ENCODE peak calls at places on chromosomes 7 and 10, in six cellular contexts. E is iPS DF 6.9, W is tibial artery, Y is bronchial epithelial cell, O is mammary epithelial cell, S is foreskin fibroblast. H is an unnamed sample.

GRCh38 chr7:121755818-121756501 is 117.0 kb upstream of the PTPRZ1 start:
- DNase-seq in E (no peak), W (no peak), Y (no peak), O (no peak), S (no peak), H (no peak)

GRCh38 chr7:151631149-151631967 is 111.7 kb upstream of the RHEB start:
- DNase-seq in E (no peak), W (no peak), Y (peak), O (peak), S (peak), H (no peak)

GRCh38 chr7:81244213-81244612 is 325.4 kb upstream of the SEMA3C start:
- DNase-seq in E (no peak), W (no peak), Y (peak), O (no peak), S (peak), H (no peak)

GRCh38 chr10:103884681-103885139 is 29.3 kb upstream of the SH3PXD2A start:
- DNase-seq in E (peak), W (no peak), Y (peak), O (peak), S (peak), H (no peak)

GRCh38 chr7:79046061-79046460 is 407.4 kb downstream of the MAGI2 start:
- DNase-seq in E (no peak), W (no peak), Y (no peak), O (no peak), S (no peak), H (no peak)

GRCh38 chr7:40199076-40199802 is 64.4 kb downstream of the SUGCT start:
- DNase-seq in E (no peak), W (no peak), Y (peak), O (peak), S (peak), H (peak)

GRCh38 chr7:38147005-38147404 is 31.0 kb upstream of the STARD3NL start:
- DNase-seq in E (no peak), W (no peak), Y (peak), O (peak), S (no peak), H (no peak)

GRCh38 chr7:84697506-84697905 is 489.4 kb downstream of the SEMA3D start:
- DNase-seq in E (no peak), W (no peak), Y (peak), O (peak), S (peak), H (peak)

GRCh38 chr7:45211958-45212357 is 54.4 kb downstream of the RAMP3 start:
- DNase-seq in E (no peak), W (no peak), Y (no peak), O (no peak), S (no peak), H (no peak)

GRCh38 chr10:115167716-115168115 is 74.6 kb downstream of the ATRNL1 start:
- DNase-seq in E (no peak), W (no peak), Y (no peak), O (peak), S (no peak), H (no peak)

GRCh38 chr10:75401569-75402485 is at the start of gene ZNF503:
- DNase-seq in E (no peak), W (peak), Y (peak), O (peak), S (peak), H (peak)

GRCh38 chr7:143391462-143392404 is 10.6 kb downstream of the ZYX start:
- DNase-seq in E (no peak), W (peak), Y (no peak), O (no peak), S (peak), H (peak)

GRCh38 chr10:97065686-97066679 is 119.8 kb downstream of the SLIT1 start:
- DNase-seq in E (no peak), W (no peak), Y (no peak), O (no peak), S (no peak), H (no peak)

GRCh38 chr10:13146383-13146782 is 15.0 kb upstream of the MCM10 start:
- DNase-seq in E (no peak), W (no peak), Y (peak), O (peak), S (no peak), H (no peak)

GRCh38 chr7:47249361-47249760 is 332.6 kb downstream of the TNS3 start:
- DNase-seq in E (no peak), W (no peak), Y (no peak), O (no peak), S (no peak), H (no peak)

GRCh38 chr10:103696411-103697145 is 158.8 kb downstream of the SH3PXD2A start:
- DNase-seq in E (peak), W (peak), Y (peak), O (peak), S (peak), H (peak)

GRCh38 chr10:98920807-98921206 is 314.8 kb downstream of the HPSE2 start:
- DNase-seq in E (no peak), W (no peak), Y (no peak), O (no peak), S (peak), H (no peak)

GRCh38 chr7:30899066-30899465 is 12.6 kb upstream of the AQP1 start:
- DNase-seq in E (no peak), W (no peak), Y (no peak), O (no peak), S (no peak), H (no peak)

GRCh38 chr7:132516042-132516840 is 60.0 kb downstream of the PLXNA4 start:
- DNase-seq in E (no peak), W (no peak), Y (peak), O (peak), S (peak), H (no peak)

GRCh38 chr10:107971411-107971810 is 806.9 kb upstream of the SORCS1 start:
- DNase-seq in E (no peak), W (no peak), Y (peak), O (peak), S (peak), H (no peak)

GRCh38 chr10:50658165-50658564 is 34.4 kb upstream of the SGMS1 start:
- DNase-seq in E (no peak), W (no peak), Y (no peak), O (no peak), S (no peak), H (no peak)

GRCh38 chr7:31814187-31814586 is 127.2 kb downstream of the PPP1R17 start:
- DNase-seq in E (no peak), W (no peak), Y (no peak), O (no peak), S (no peak), H (no peak)

DNA sequence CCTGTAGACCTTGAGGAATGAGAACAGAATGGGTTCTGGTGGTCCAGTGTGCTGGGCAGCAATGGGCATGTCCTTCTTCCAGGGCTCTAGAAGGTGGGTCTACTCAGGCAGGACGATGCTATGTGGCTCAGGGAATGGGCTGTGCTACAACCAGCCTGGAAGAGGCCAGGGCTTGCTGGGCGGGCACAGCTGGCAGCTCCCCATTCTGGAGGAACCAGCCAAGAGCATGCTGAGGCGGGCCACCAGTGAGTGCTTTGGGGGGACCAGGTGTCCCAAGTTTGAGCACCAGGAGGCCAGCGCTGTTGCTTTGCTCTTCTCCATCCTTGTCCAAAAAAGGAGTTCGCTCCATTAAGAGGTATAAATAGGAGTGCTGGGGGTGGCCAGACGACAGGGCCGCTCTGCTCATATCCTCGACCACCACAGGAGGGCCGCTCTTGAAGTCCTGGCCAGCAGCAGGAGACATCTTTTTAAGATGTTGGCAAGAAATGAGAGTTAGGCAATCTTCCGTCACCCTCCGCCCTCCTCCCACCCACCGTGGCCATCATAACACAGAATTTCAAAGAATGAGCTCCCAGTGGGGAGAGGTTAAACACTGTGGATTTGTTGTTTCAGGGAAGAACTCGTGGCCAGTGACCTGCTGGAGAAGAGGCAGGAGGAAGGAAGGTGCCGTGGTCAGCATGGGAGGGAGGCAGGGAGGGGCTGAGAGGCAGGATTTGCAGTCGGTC is 141.3 kb downstream of the GRK5 start:
- DNase-seq in E (no peak), W (no peak), Y (no peak), O (no peak), S (no peak), H (no peak)
- H3K4me3 ChIP-seq in E (no peak), W (no peak), Y (no peak), O (no peak), S (no peak), H (no peak)

GRCh38 chr7:26995664-26996063 is 100.1 kb downstream of the HOXA1 start:
- DNase-seq in E (no peak), W (no peak), Y (no peak), O (no peak), S (no peak), H (no peak)
- H3K4me3 ChIP-seq in E (no peak), W (no peak), Y (no peak), O (no peak), S (no peak), H (no peak)

GRCh38 chr10:73073627-73074026 is 23.0 kb downstream of the P4HA1 start:
- DNase-seq in E (no peak), W (no peak), Y (peak), O (no peak), S (no peak), H (no peak)

GRCh38 chr10:73079779-73080178 is 16.9 kb downstream of the P4HA1 start:
- DNase-seq in E (no peak), W (no peak), Y (no peak), O (no peak), S (no peak), H (no peak)

GRCh38 chr10:73075829-73076228 is 20.8 kb downstream of the P4HA1 start:
- DNase-seq in E (no peak), W (no peak), Y (no peak), O (no peak), S (no peak), H (no peak)

DNA sequence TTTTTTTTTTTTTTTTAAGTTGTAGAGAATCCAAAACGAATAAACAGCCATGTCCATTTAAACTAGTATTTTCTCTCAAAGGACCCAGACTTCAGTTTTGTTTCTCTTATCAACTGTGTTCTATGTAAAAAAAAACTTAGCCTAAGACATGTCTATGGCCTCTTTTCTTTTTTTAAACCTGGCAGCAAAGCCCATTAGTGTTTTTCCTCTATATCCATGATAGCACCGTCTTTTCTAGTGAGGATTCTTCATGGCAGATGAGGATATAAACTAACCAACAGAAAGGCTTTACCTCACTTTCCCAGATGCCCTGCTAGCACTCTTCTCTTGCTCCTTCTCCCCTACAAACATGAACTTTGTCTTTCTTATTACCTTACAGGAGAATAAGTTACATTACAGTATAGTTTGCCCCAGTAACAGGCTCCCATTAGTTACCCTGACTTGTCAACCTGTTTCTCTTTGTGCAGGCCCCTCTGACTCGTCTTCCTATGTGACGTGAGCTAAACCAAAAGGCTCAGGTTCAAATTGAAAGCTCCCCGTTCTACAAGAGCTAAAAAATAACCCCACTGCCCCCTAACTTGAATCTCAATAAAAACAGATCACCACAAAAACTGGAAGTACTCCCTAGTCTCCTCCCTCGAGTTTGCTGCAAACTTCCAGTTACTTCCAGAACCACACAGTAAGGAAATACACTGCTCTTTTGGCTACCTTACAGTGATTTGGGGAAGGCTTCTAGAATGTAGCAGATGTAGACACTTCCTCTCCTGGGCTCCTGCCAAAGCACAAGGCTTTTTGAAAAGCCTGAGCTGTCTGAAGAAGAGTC is 20.1 kb downstream of the P4HA1 start:
- DNase-seq in E (no peak), W (peak), Y (no peak), O (peak), S (peak), H (no peak)
- H3K4me3 ChIP-seq in E (no peak), W (peak), Y (no peak), O (no peak), S (no peak), H (no peak)

GRCh38 chr7:99409814-99410213 is 1.0 kb downstream of the BUD31 start:
- DNase-seq in E (no peak), W (no peak), Y (no peak), O (no peak), S (no peak), H (no peak)
- H3K4me3 ChIP-seq in E (no peak), W (peak), Y (peak), O (peak), S (peak), H (peak)

DNA sequence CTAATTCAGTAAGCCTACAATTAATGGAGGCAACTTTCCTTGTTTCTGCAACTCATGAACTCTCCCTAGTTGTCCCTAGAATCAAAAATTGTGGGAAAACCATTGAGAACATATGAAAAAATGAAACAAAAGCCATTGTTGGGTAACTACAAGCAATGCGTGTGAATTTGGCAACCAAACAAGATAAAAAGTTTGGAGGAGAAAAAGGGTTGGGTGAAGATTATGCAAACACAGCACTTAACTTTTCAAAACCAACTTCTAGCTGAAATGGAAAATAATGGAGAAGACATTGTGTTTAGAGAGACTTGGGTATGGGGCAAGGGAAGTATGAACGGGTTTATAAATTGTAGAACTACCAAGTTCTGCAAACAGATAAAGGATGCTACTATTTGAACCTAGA is 88.9 kb upstream of the SVIL start:
- DNase-seq in E (no peak), W (no peak), Y (no peak), O (no peak), S (no peak), H (no peak)
- H3K4me3 ChIP-seq in E (no peak), W (no peak), Y (no peak), O (no peak), S (no peak), H (no peak)

DNA sequence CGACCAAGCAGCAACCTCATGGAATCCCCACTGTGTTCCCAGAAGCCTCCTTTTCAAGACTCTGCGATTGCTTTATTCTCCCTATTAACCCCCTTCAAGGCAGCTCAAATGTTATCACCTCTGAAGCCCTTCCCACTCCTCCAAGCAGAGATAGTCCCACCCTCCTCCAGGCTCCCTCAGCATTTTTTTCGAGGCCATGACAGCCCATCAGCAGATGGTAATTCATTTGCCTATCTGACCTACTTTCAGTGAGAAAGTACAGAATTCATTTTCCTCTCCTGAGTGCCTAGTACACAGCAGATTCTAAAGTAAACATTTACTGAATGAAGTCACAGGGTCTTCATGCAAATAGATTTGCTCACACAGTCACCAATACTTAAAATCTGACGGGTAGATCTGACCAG is 47.8 kb downstream of the HERPUD2 start:
- DNase-seq in E (no peak), W (no peak), Y (no peak), O (no peak), S (no peak), H (no peak)
- H3K4me3 ChIP-seq in E (no peak), W (no peak), Y (no peak), O (no peak), S (no peak), H (no peak)

H was measured in BJ.